ENCODE peak calls at places on chromosomes 6 and 20, in six cellular contexts. F, Y, X, G, S and W are unnamed samples. For H3K9me3, the result is how much of the 10 kb centered on the place peaks cover.

GRCh38 chr6:143264291-143264834 is 186.1 kb downstream of the ADAT2 start:
- DNase-seq in F (no peak), Y (no peak), X (no peak), G (no peak), S (no peak), W (no peak)

GRCh38 chr6:170514908-170515307 is 38.2 kb downstream of the PSMB1 start:
- DNase-seq in F (no peak), Y (no peak), X (no peak), G (no peak), S (no peak), W (no peak)

GRCh38 chr6:122676146-122676545 is 65.9 kb downstream of the PKIB start:
- DNase-seq in F (no peak), Y (no peak), X (no peak), G (no peak), S (no peak), W (no peak)

GRCh38 chr6:83852528-83853177 is 507 bp upstream of the RIPPLY2 start:
- DNase-seq in F (no peak), Y (no peak), X (no peak), G (no peak), S (no peak), W (no peak)

GRCh38 chr6:16337280-16337975 is 99.0 kb downstream of the GMPR start:
- DNase-seq in F (peak), Y (peak), X (peak), G (peak), S (peak), W (peak)

GRCh38 chr20:23203951-23204730 is 118.0 kb upstream of the CD93 start:
- DNase-seq in F (no peak), Y (no peak), X (no peak), G (no peak), S (no peak), W (no peak)

GRCh38 chr20:18981956-18982539 is 168.5 kb downstream of the SCP2D1 start:
- DNase-seq in F (no peak), Y (no peak), X (no peak), G (no peak), S (no peak), W (no peak)

GRCh38 chr20:19074828-19075516 is 137.5 kb upstream of the SLC24A3 start:
- DNase-seq in F (no peak), Y (no peak), X (no peak), G (peak), S (no peak), W (no peak)

GRCh38 chr20:61376541-61377231 is 124.6 kb downstream of the CDH4 start:
- DNase-seq in F (no peak), Y (no peak), X (no peak), G (no peak), S (no peak), W (no peak)

GRCh38 chr6:119241124-119241491 is 108.5 kb downstream of the MAN1A1 start:
- DNase-seq in F (peak), Y (peak), X (peak), G (no peak), S (no peak), W (no peak)

GRCh38 chr6:53986721-53987526 is 124.3 kb upstream of the MLIP start:
- DNase-seq in F (no peak), Y (peak), X (no peak), G (no peak), S (no peak), W (no peak)

GRCh38 chr6:28809947-28810654 is 113.7 kb downstream of the TRIM27 start:
- DNase-seq in F (no peak), Y (no peak), X (no peak), G (no peak), S (no peak), W (no peak)

GRCh38 chr6:169141706-169142705 is 111.6 kb downstream of the THBS2 start:
- DNase-seq in F (no peak), Y (peak), X (no peak), G (peak), S (no peak), W (no peak)

GRCh38 chr6:155126727-155127439 is 131.8 kb downstream of the TIAM2 start:
- DNase-seq in F (peak), Y (peak), X (no peak), G (no peak), S (no peak), W (no peak)

GRCh38 chr6:70686548-70687133 is 19.0 kb downstream of the SMAP1 start:
- DNase-seq in F (no peak), Y (peak), X (no peak), G (no peak), S (no peak), W (no peak)

GRCh38 chr20:46058656-46059281 is 29.8 kb downstream of the SLC12A5 start:
- DNase-seq in F (peak), Y (no peak), X (no peak), G (no peak), S (no peak), W (no peak)

GRCh38 chr6:7765575-7766325 is 39.9 kb downstream of the BMP6 start:
- DNase-seq in F (no peak), Y (peak), X (no peak), G (no peak), S (no peak), W (no peak)

GRCh38 chr6:47810885-47811284 is 29.1 kb downstream of the OPN5 start:
- DNase-seq in F (no peak), Y (no peak), X (no peak), G (no peak), S (no peak), W (no peak)

GRCh38 chr6:5159162-5159561 is 74.0 kb downstream of the PPP1R3G start:
- DNase-seq in F (no peak), Y (no peak), X (no peak), G (no peak), S (no peak), W (no peak)

GRCh38 chr6:130697661-130698535 is 129.3 kb upstream of the SMLR1 start:
- DNase-seq in F (no peak), Y (peak), X (peak), G (no peak), S (no peak), W (peak)

GRCh38 chr6:55528624-55529023 is 50.4 kb downstream of the HMGCLL1 start:
- DNase-seq in F (no peak), Y (peak), X (peak), G (no peak), S (no peak), W (peak)

GRCh38 chr6:155387551-155387950 is 68.1 kb downstream of the NOX3 start:
- DNase-seq in F (no peak), Y (no peak), X (no peak), G (no peak), S (no peak), W (no peak)

GRCh38 chr20:14235355-14235754 is 102.1 kb downstream of the FLRT3 start:
- DNase-seq in F (no peak), Y (peak), X (peak), G (no peak), S (no peak), W (no peak)

GRCh38 chr20:50911030-50911429 is 20.2 kb downstream of the ADNP start:
- DNase-seq in F (no peak), Y (peak), X (peak), G (no peak), S (no peak), W (no peak)

GRCh38 chr6:129637340-129638054 is 72.5 kb downstream of the ARHGAP18 start:
- DNase-seq in F (no peak), Y (no peak), X (no peak), G (no peak), S (no peak), W (no peak)

GRCh38 chr6:107491791-107492674 is 2.1 kb downstream of the SOBP start:
- DNase-seq in F (no peak), Y (peak), X (no peak), G (no peak), S (no peak), W (no peak)

GRCh38 chr20:39877792-39878191 is 811.2 kb downstream of the MAFB start:
- DNase-seq in F (no peak), Y (no peak), X (no peak), G (no peak), S (no peak), W (no peak)

GRCh38 chr20:39879296-39879695 is 809.7 kb downstream of the MAFB start:
- DNase-seq in F (no peak), Y (no peak), X (no peak), G (no peak), S (no peak), W (no peak)

GRCh38 chr20:39878321-39878720 is 810.7 kb downstream of the MAFB start:
- DNase-seq in F (no peak), Y (no peak), X (no peak), G (no peak), S (no peak), W (no peak)

GRCh38 chr20:39878809-39879208 is 810.2 kb downstream of the MAFB start:
- DNase-seq in F (no peak), Y (no peak), X (no peak), G (no peak), S (no peak), W (no peak)

DNA sequence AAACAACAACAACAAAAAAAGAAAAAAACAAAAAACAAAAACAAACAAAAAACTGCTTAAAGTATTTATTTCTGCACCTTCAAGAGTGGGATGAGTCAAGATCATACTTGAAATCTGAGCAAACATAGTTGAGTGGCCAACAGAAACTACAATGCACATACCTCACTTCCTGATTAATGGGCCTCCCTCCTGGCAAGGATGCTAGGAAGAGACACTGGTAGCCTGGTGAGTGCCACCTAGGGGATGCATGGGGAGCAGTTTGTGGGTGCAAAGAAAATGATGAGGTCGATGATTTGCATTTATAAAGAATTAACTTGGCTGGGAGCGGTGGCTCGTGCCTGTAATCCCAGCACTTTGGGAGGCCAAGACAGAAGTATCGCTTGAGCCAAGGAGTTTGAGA is 808.1 kb downstream of the MAFB start:
- DNase-seq in F (no peak), Y (no peak), X (no peak), G (no peak), S (no peak), W (no peak)
- H3K9me3 ChIP-seq in F (under half), Y (under half), X (under half), G (under half), S (under half), W (under half)

GRCh38 chr20:63453029-63453523 is 19.4 kb downstream of the KCNQ2 start:
- DNase-seq in F (no peak), Y (no peak), X (no peak), G (no peak), S (no peak), W (no peak)
- TF ChIP-seq CTCF in F (no peak), Y (no peak), X (no peak), G (no peak), S (no peak), W (no peak)

GRCh38 chr20:52727740-52728456 is 244.3 kb upstream of the TSHZ2 start:
- DNase-seq in F (no peak), Y (no peak), X (no peak), G (no peak), S (no peak), W (no peak)
- H3K4me3 ChIP-seq in F (no peak), Y (no peak), X (no peak), G (no peak), S (no peak), W (no peak)

GRCh38 chr6:315921-316752 is 23.9 kb downstream of the DUSP22 start:
- DNase-seq in F (no peak), Y (no peak), X (no peak), G (no peak), S (peak), W (no peak)

GRCh38 chr6:318265-318890 is 26.1 kb downstream of the DUSP22 start:
- DNase-seq in F (no peak), Y (no peak), X (no peak), G (no peak), S (no peak), W (no peak)

GRCh38 chr6:317068-317451 is 24.8 kb downstream of the DUSP22 start:
- DNase-seq in F (no peak), Y (no peak), X (no peak), G (no peak), S (peak), W (no peak)

GRCh38 chr6:316753-317038 is 24.4 kb downstream of the DUSP22 start:
- DNase-seq in F (no peak), Y (no peak), X (no peak), G (no peak), S (no peak), W (no peak)

GRCh38 chr6:317452-318144 is 25.3 kb downstream of the DUSP22 start:
- DNase-seq in F (no peak), Y (no peak), X (no peak), G (no peak), S (no peak), W (no peak)
- H3K9me3 ChIP-seq in F (under half), Y (under half), X (under half), G (under half), S (under half), W (under half)

GRCh38 chr6:43771210-43771857 is 1.3 kb downstream of the VEGFA start:
- DNase-seq in F (peak), Y (peak), X (no peak), G (peak), S (peak), W (peak)
- TF ChIP-seq CTCF in F (no peak), Y (no peak), X (no peak), G (no peak), S (no peak), W (no peak)

DNA sequence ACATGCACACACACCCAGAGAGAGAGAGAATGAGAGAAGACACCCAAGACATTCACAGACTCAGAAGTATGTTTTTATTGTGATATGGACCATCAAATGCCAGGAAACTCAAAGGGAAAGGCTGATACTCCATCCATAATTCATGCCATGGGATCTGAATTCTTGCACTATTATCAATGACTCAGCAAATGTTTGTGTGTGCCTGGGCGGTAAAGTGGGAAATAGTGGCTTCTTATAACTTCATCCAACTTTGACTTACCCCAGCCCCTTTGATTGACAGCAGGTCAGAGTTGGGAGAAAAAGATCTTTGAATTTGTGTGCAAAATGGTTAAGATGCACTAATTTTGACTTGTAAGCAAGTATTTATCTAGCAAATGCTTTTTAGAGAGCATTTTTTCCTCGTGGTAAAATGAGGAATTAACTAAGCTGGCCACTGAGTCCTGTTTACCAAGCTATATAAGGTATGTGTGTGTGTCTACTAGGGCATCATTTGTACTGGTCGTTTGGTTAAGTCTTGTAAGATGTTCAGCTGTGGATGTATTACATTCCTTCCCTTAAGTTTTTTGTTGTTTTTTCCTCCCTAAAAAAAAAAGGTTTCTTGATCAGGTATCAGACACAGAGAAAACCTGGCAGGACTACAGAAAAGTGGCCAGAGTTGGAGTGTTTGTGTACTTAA is 3.1 kb upstream of the CCN2 start:
- DNase-seq in F (no peak), Y (peak), X (no peak), G (no peak), S (no peak), W (no peak)
- H3K4me3 ChIP-seq in F (no peak), Y (no peak), X (no peak), G (no peak), S (no peak), W (no peak)

DNA sequence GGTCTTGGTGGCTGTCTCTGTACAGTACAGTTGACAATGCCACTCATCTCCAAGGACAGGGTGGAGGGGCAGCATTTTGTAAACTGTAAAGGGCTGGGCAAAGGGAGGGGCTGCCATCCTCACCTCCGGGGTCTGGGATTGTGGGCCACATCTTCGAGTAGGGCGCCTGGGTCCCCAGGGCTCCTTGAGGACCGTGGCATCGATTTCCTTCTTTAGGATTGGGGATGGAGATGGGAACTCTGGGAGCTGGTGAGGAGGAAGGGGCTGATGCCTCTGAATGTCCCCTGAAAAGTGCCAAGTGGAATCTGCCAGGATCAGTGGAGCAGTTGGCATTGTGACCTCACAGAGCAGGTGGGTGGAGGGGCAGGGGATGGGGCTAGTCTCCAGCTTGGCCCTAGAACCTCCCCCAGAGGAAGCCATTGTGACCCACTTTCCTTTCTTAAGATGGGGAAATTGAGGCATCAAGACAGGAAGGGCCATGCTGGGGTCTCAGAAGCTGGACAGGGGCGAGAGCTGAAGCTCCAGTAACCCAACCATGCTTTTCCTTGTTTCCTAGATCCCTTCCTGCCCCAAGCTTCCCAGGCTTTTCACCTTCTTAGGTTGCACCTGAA is at the start of gene SUN5:
- DNase-seq in F (no peak), Y (no peak), X (no peak), G (no peak), S (no peak), W (no peak)
- H3K9me3 ChIP-seq in F (under half), Y (under half), X (under half), G (under half), S (under half), W (under half)